ENCODE peak calls at places on chromosomes 12 and 14, in seven cellular contexts. O is tibial artery, B is choroid plexus epithelial cell, R is AG09309, X is bronchial epithelial cell, Y is fibroblast of lung, S is MCF 10A. U is an unnamed sample.

GRCh38 chr12:43776498-43776897 is 17.7 kb downstream of the IRAK4 start:
- DNase-seq in Y (peak), X (peak), S (peak), O (no peak), R (no peak), B (peak), U (no peak)

GRCh38 chr14:105499256-105500035 is 8.4 kb downstream of the TEDC1 start:
- DNase-seq in R (no peak), Y (no peak), X (no peak), S (no peak), O (peak), B (no peak), U (no peak)

GRCh38 chr14:51581017-51581881 is 70.5 kb upstream of the FRMD6 start:
- DNase-seq in B (peak), Y (peak), O (no peak), R (peak), X (peak), S (peak), U (no peak)

GRCh38 chr12:12611512-12612306 is at the start of gene CREBL2:
- DNase-seq in B (peak), R (peak), S (peak), O (peak), X (peak), Y (peak), U (peak)

GRCh38 chr14:100362311-100362927 is 39.3 kb downstream of the SLC25A47 start:
- DNase-seq in B (no peak), Y (peak), O (no peak), S (no peak), X (no peak), R (no peak), U (no peak)

GRCh38 chr12:48472259-48472658 is at the start of gene ANP32D:
- DNase-seq in R (no peak), O (no peak), Y (no peak), X (no peak), S (no peak), B (no peak), U (no peak)

GRCh38 chr14:61296707-61297502 is 15.8 kb upstream of the TMEM30B start:
- DNase-seq in B (peak), R (no peak), O (no peak), Y (peak), X (peak), S (peak), U (no peak)

GRCh38 chr12:125773033-125773432 is 707.8 kb downstream of the AACS start:
- DNase-seq in R (no peak), B (no peak), S (peak), O (no peak), Y (no peak), X (no peak), U (peak)

GRCh38 chr14:77208266-77208978 is 26.8 kb downstream of the TMEM63C start:
- DNase-seq in B (peak), S (peak), Y (peak), R (no peak), O (peak), X (peak), U (peak)

GRCh38 chr14:105493921-105494605 is 3.0 kb downstream of the TEDC1 start:
- DNase-seq in B (no peak), Y (no peak), R (no peak), S (no peak), X (no peak), O (peak), U (no peak)

GRCh38 chr14:50237448-50237847 is 6.1 kb upstream of the SOS2 start:
- DNase-seq in R (no peak), B (no peak), Y (no peak), S (no peak), X (no peak), O (no peak), U (no peak)

GRCh38 chr12:132393991-132394949 is 64.9 kb upstream of the GALNT9 start:
- DNase-seq in S (no peak), R (no peak), Y (no peak), O (peak), B (no peak), X (no peak), U (no peak)

GRCh38 chr12:5713599-5714001 is 231.5 kb downstream of the ANO2 start:
- DNase-seq in R (no peak), X (no peak), B (no peak), S (no peak), Y (no peak), O (peak), U (no peak)

GRCh38 chr12:72632286-72632685 is 360.1 kb downstream of the TRHDE start:
- DNase-seq in S (peak), Y (peak), B (peak), X (no peak), R (peak), O (no peak), U (no peak)

GRCh38 chr14:55212611-55213010 is 21.2 kb upstream of the DLGAP5 start:
- DNase-seq in S (peak), X (peak), B (no peak), O (no peak), R (no peak), Y (no peak), U (no peak)

GRCh38 chr12:87509233-87509820 is 519.9 kb downstream of the C12orf50 start:
- DNase-seq in B (peak), R (no peak), S (peak), Y (peak), X (peak), O (no peak), U (peak)

GRCh38 chr12:17079251-17079909 is 473.4 kb upstream of the LMO3 start:
- DNase-seq in S (no peak), R (no peak), B (no peak), O (no peak), Y (no peak), X (peak), U (no peak)

GRCh38 chr12:104825408-104825807 is 132.7 kb downstream of the SLC41A2 start:
- DNase-seq in B (peak), O (no peak), R (no peak), X (no peak), Y (peak), S (peak), U (no peak)

GRCh38 chr14:66601932-66602578 is 94.1 kb downstream of the GPHN start:
- DNase-seq in B (no peak), Y (no peak), S (no peak), O (no peak), X (peak), R (no peak), U (no peak)

GRCh38 chr12:104011265-104011664 is 38.7 kb downstream of the GLT8D2 start:
- DNase-seq in X (peak), S (peak), Y (peak), B (peak), O (no peak), R (peak), U (no peak)

DNA sequence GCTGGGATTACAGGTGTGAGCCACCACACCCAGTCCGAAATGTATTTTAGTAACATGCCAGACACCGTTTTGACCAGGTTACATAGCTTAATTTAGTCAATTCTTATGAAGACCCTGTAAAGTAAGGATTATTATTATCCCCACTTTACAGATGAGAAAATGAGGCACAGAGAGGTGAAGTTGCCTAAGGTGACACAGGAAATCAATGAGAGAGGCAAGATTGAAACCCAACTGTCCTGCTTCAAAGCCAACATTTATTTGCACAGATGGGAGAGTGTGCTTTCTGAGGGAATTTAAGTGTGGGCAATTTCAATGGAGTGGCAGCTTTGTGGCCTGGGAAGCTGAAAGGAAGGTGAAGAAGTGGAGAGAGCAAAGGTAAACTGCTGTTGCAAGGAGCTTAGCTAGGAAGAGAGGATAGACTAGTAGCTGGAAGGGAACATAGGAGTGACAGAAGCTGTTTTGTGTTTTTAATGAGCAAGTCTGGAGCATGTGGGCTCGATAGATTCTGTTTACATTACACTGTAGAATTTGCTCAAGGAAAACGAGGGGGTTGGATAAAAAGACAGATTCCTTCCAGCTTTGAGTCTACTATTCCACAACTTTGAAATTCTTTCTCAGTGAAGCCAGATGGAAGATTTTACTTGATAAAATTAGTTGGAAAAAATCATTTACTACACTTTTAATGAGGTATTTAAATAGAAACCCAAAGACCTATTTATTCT is 19.2 kb upstream of the EPS8 start:
- DNase-seq in X (no peak), Y (peak), O (no peak), S (no peak), B (peak), R (no peak), U (no peak)
- TF ChIP-seq CTCF in X (no peak), Y (no peak), O (no peak), S (no peak), B (no peak), R (no peak), U (no peak)

GRCh38 chr12:110906088-110906487 is 14.3 kb downstream of the MYL2 start:
- DNase-seq in R (no peak), S (no peak), Y (no peak), O (no peak), B (no peak), X (no peak), U (no peak)
- TF ChIP-seq CTCF in R (no peak), S (no peak), Y (no peak), O (no peak), B (no peak), X (no peak), U (peak)

DNA sequence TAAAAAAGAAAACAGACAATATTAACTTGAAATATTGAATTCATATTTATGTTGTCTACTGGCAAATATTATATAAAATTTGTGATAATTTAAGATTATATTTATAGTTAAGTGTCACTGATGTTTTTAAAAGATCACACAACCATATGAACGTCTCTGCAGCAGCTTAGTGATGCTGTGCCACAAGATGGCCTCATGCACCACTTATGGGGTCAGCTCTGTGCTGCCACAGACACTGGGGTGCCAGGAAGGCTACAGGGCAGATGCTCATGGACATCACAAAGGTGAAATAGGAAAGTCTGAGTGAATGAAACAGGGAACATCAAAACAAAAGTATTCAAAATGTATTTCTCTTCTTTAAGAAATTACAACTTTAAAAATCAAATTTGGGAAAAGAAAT is 13.1 kb downstream of the ATXN3 start:
- DNase-seq in S (no peak), R (no peak), X (no peak), B (peak), Y (no peak), O (no peak), U (no peak)
- TF ChIP-seq CTCF in S (no peak), R (peak), X (no peak), B (peak), Y (peak), O (no peak), U (peak)

GRCh38 chr14:101843665-101844064 is 82.2 kb downstream of the PPP2R5C start:
- DNase-seq in Y (peak), B (peak), X (no peak), R (no peak), S (no peak), O (no peak), U (peak)
- TF ChIP-seq CTCF in Y (peak), B (peak), X (no peak), R (peak), S (no peak), O (no peak), U (peak)

GRCh38 chr12:111171832-111172231 is 197.1 kb downstream of the PHETA1 start:
- DNase-seq in S (no peak), O (no peak), B (no peak), Y (no peak), R (no peak), X (no peak), U (no peak)

GRCh38 chr12:111175404-111175803 is 193.5 kb downstream of the PHETA1 start:
- DNase-seq in O (no peak), R (no peak), X (no peak), Y (no peak), B (no peak), S (no peak), U (no peak)

GRCh38 chr12:111171334-111171733 is 197.6 kb downstream of the PHETA1 start:
- DNase-seq in B (no peak), R (no peak), S (no peak), Y (no peak), X (no peak), O (no peak), U (no peak)

GRCh38 chr12:111173391-111174282 is 195.3 kb downstream of the PHETA1 start:
- DNase-seq in X (peak), S (no peak), O (no peak), Y (no peak), B (no peak), R (no peak), U (no peak)

DNA sequence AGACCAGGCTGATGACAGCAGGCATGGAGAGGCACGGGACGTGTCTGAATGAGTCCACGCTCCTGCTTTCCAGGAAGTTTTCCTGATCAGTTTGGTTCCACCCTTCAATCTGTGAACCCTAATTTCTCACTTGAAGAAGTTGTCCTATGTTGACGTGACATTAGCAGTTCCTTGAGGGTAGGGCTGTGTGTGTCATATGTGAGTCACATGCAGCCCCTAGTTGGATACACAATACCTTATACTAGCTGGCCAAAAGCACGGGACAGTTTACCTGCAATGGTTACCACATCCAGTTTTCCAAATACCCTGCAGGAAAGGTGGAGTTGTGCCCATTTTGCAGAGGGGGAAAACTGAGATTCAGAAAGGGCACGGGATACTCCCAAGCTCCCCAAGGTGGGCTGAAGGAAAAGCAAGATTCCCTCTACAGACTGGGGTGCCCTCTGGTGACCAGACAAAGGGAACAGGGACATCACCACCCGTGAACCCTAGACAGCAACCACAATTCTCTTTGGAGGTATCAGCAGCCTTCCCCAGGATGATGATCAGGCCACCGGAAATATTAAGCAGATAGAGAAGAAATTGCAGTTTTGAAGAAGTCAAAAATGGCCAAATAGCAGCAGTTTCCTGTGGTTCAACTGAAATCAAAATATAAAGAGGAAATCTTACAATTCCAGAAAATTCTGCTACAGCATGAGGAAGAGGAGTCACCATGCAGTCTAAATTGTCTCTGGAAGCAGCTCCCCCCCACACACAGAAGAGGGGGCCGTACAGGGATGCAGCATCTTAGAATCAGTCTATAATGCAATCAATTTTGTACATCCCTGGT is 194.4 kb downstream of the PHETA1 start:
- DNase-seq in R (no peak), S (peak), X (peak), O (no peak), B (no peak), Y (no peak), U (peak)
- TF ChIP-seq CTCF in R (no peak), S (no peak), X (peak), O (no peak), B (peak), Y (no peak), U (peak)

DNA sequence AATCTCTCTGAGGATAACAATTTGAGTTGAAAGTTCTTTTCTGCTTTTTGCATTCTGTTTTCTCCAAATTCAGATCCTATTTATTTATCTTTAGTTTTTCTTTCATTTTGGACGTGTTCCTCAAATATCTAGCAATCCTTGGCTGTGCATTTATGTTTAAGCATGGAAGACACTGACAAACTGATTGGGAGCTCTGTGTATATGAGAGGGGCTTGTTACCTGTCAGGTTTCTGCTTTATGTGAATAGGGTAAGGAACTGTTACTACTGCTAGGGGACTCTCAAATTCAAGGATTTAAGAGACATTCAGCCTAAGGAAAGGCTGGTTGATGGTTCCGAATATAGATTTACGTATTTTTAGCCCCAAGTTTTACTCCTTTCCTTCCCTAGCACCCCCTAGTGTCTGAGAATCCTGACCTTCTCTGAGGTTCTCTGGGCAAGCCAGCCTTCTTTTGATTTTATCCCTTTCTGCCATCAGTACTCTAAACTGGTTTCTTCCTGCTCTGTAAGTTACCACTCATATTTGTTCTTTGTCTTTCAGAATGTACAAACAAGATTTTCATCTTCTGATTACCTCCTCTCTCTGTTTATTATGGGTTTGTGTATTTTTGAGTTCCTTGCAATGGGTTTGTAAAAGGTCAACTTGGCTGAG is 30.5 kb downstream of the YLPM1 start:
- DNase-seq in Y (no peak), X (no peak), O (no peak), S (peak), R (no peak), B (peak), U (no peak)
- TF ChIP-seq CTCF in Y (peak), X (peak), O (peak), S (no peak), R (peak), B (peak), U (peak)